ENCODE peak calls at places on chromosomes 13 and 19, in five cellular contexts. One of them, this sample, is unnamed.

GRCh38 chr19:12833747-12834417 is 497 bp downstream of the RTBDN start:
- DNase-seq in neuronal stem cell: no peak
- DNase-seq in heart left ventricle: no peak
- DNase-seq in CD4-positive, CD25-positive, alpha-beta regulatory T cell: no peak
- DNase-seq in upper lobe of right lung: peak; percentile 69
- DNase-seq in this sample: no peak

GRCh38 chr13:35838356-35838755 is 292.8 kb downstream of the DCLK1 start:
- DNase-seq in neuronal stem cell: no peak
- DNase-seq in heart left ventricle: no peak
- DNase-seq in CD4-positive, CD25-positive, alpha-beta regulatory T cell: no peak
- DNase-seq in upper lobe of right lung: no peak
- DNase-seq in this sample: no peak

GRCh38 chr19:35935911-35936737 is at the start of gene LRFN3:
- DNase-seq in neuronal stem cell: peak; percentile 68
- DNase-seq in heart left ventricle: peak; percentile 86
- DNase-seq in CD4-positive, CD25-positive, alpha-beta regulatory T cell: peak; percentile 75
- DNase-seq in upper lobe of right lung: peak; percentile 85
- DNase-seq in this sample: peak; percentile 74

GRCh38 chr13:75864718-75865117 is 228.6 kb downstream of the LMO7 start:
- DNase-seq in neuronal stem cell: no peak
- DNase-seq in heart left ventricle: no peak
- DNase-seq in CD4-positive, CD25-positive, alpha-beta regulatory T cell: no peak
- DNase-seq in upper lobe of right lung: no peak
- DNase-seq in this sample: no peak

GRCh38 chr13:107730835-107731234 is 484.5 kb downstream of the LIG4 start:
- DNase-seq in neuronal stem cell: no peak
- DNase-seq in heart left ventricle: no peak
- DNase-seq in CD4-positive, CD25-positive, alpha-beta regulatory T cell: no peak
- DNase-seq in upper lobe of right lung: no peak
- DNase-seq in this sample: no peak

GRCh38 chr13:33676700-33677048 is 141.3 kb upstream of the RFC3 start:
- DNase-seq in neuronal stem cell: no peak
- DNase-seq in heart left ventricle: no peak
- DNase-seq in CD4-positive, CD25-positive, alpha-beta regulatory T cell: peak; percentile 49
- DNase-seq in upper lobe of right lung: no peak
- DNase-seq in this sample: peak; percentile 53

GRCh38 chr19:16637535-16637934 is 9.5 kb upstream of the MED26 start:
- DNase-seq in neuronal stem cell: no peak
- DNase-seq in heart left ventricle: no peak
- DNase-seq in CD4-positive, CD25-positive, alpha-beta regulatory T cell: no peak
- DNase-seq in upper lobe of right lung: no peak
- DNase-seq in this sample: no peak

GRCh38 chr19:13023666-13024065 is 28.4 kb downstream of the NFIX start:
- DNase-seq in neuronal stem cell: no peak
- DNase-seq in heart left ventricle: no peak
- DNase-seq in CD4-positive, CD25-positive, alpha-beta regulatory T cell: no peak
- DNase-seq in upper lobe of right lung: no peak
- DNase-seq in this sample: no peak

GRCh38 chr19:14315433-14315832 is 65.8 kb upstream of the ADGRE5 start:
- DNase-seq in neuronal stem cell: no peak
- DNase-seq in heart left ventricle: peak; percentile 17
- DNase-seq in CD4-positive, CD25-positive, alpha-beta regulatory T cell: no peak
- DNase-seq in upper lobe of right lung: no peak
- DNase-seq in this sample: no peak

GRCh38 chr13:41610426-41610825 is 153.1 kb downstream of the RGCC start:
- DNase-seq in neuronal stem cell: no peak
- DNase-seq in heart left ventricle: no peak
- DNase-seq in CD4-positive, CD25-positive, alpha-beta regulatory T cell: no peak
- DNase-seq in upper lobe of right lung: peak; percentile 83
- DNase-seq in this sample: peak; percentile 59

GRCh38 chr19:57803594-57804325 is 11.0 kb downstream of the ZNF552 start:
- DNase-seq in neuronal stem cell: peak; percentile 91
- DNase-seq in heart left ventricle: peak; percentile 66
- DNase-seq in CD4-positive, CD25-positive, alpha-beta regulatory T cell: no peak
- DNase-seq in upper lobe of right lung: peak; percentile 63
- DNase-seq in this sample: no peak

GRCh38 chr19:33795370-33796163 is 1.1 kb upstream of the KCTD15 start:
- DNase-seq in neuronal stem cell: peak; percentile 88
- DNase-seq in heart left ventricle: peak; percentile 93
- DNase-seq in CD4-positive, CD25-positive, alpha-beta regulatory T cell: peak; percentile 33
- DNase-seq in upper lobe of right lung: peak; percentile 90
- DNase-seq in this sample: peak; percentile 79

GRCh38 chr13:22061371-22061805 is 390.5 kb downstream of the FGF9 start:
- DNase-seq in neuronal stem cell: no peak
- DNase-seq in heart left ventricle: no peak
- DNase-seq in CD4-positive, CD25-positive, alpha-beta regulatory T cell: peak; percentile 51
- DNase-seq in upper lobe of right lung: no peak
- DNase-seq in this sample: no peak

GRCh38 chr13:63901630-63902029 is 2486.0 kb upstream of the PCDH20 start:
- DNase-seq in neuronal stem cell: no peak
- DNase-seq in heart left ventricle: no peak
- DNase-seq in CD4-positive, CD25-positive, alpha-beta regulatory T cell: no peak
- DNase-seq in upper lobe of right lung: no peak
- DNase-seq in this sample: no peak

GRCh38 chr13:113990321-113990837 is 16.5 kb upstream of the C13orf46 start:
- DNase-seq in neuronal stem cell: no peak
- DNase-seq in heart left ventricle: peak; percentile 58
- DNase-seq in CD4-positive, CD25-positive, alpha-beta regulatory T cell: no peak
- DNase-seq in upper lobe of right lung: peak; percentile 47
- DNase-seq in this sample: peak; percentile 42

GRCh38 chr19:39363909-39364457 is 21.8 kb downstream of the SAMD4B start:
- DNase-seq in neuronal stem cell: no peak
- DNase-seq in heart left ventricle: no peak
- DNase-seq in CD4-positive, CD25-positive, alpha-beta regulatory T cell: no peak
- DNase-seq in upper lobe of right lung: peak; percentile 40
- DNase-seq in this sample: peak; percentile 77

GRCh38 chr19:30006206-30006605 is 64.2 kb downstream of the URI1 start:
- DNase-seq in neuronal stem cell: no peak
- DNase-seq in heart left ventricle: no peak
- DNase-seq in CD4-positive, CD25-positive, alpha-beta regulatory T cell: peak; percentile 76
- DNase-seq in upper lobe of right lung: no peak
- DNase-seq in this sample: no peak

GRCh38 chr13:27118428-27119054 is 53.1 kb downstream of the USP12 start:
- DNase-seq in neuronal stem cell: no peak
- DNase-seq in heart left ventricle: no peak
- DNase-seq in CD4-positive, CD25-positive, alpha-beta regulatory T cell: no peak
- DNase-seq in upper lobe of right lung: no peak
- DNase-seq in this sample: no peak

GRCh38 chr13:40379186-40379585 is 287.3 kb downstream of the FOXO1 start:
- DNase-seq in neuronal stem cell: no peak
- DNase-seq in heart left ventricle: no peak
- DNase-seq in CD4-positive, CD25-positive, alpha-beta regulatory T cell: no peak
- DNase-seq in upper lobe of right lung: no peak
- DNase-seq in this sample: no peak

GRCh38 chr13:69020120-69020519 is 1087.5 kb upstream of the ATXN8OS start:
- DNase-seq in neuronal stem cell: no peak
- DNase-seq in heart left ventricle: no peak
- DNase-seq in CD4-positive, CD25-positive, alpha-beta regulatory T cell: no peak
- DNase-seq in upper lobe of right lung: no peak
- DNase-seq in this sample: no peak

GRCh38 chr19:29769997-29770396 is 41.8 kb upstream of the CCNE1 start:
- DNase-seq in neuronal stem cell: no peak
- DNase-seq in heart left ventricle: no peak
- DNase-seq in CD4-positive, CD25-positive, alpha-beta regulatory T cell: no peak
- DNase-seq in upper lobe of right lung: no peak
- DNase-seq in this sample: no peak

GRCh38 chr19:35533822-35534521 is 716 bp downstream of the GAPDHS start:
- DNase-seq in neuronal stem cell: no peak
- DNase-seq in heart left ventricle: no peak
- DNase-seq in CD4-positive, CD25-positive, alpha-beta regulatory T cell: peak; percentile 66
- DNase-seq in upper lobe of right lung: peak; percentile 78
- DNase-seq in this sample: peak; percentile 64

GRCh38 chr13:110024646-110024980 is 238.2 kb upstream of the IRS2 start:
- DNase-seq in neuronal stem cell: no peak
- DNase-seq in heart left ventricle: no peak
- DNase-seq in CD4-positive, CD25-positive, alpha-beta regulatory T cell: no peak
- DNase-seq in upper lobe of right lung: no peak
- DNase-seq in this sample: no peak

GRCh38 chr13:110615322-110616102 is at the start of gene NAXD:
- DNase-seq in neuronal stem cell: peak; percentile 49
- DNase-seq in heart left ventricle: peak; percentile 96
- DNase-seq in CD4-positive, CD25-positive, alpha-beta regulatory T cell: peak; percentile 93
- DNase-seq in upper lobe of right lung: peak; percentile 97
- DNase-seq in this sample: peak; percentile 97

GRCh38 chr19:3373971-3374368 is 7.6 kb downstream of the NFIC start:
- DNase-seq in neuronal stem cell: no peak
- DNase-seq in heart left ventricle: no peak
- DNase-seq in CD4-positive, CD25-positive, alpha-beta regulatory T cell: no peak
- DNase-seq in upper lobe of right lung: no peak
- DNase-seq in this sample: peak; percentile 47
- H3K27me3 ChIP-seq in neuronal stem cell: peaks cover 14% of the 10 kb centered on the region
- H3K27me3 ChIP-seq in heart left ventricle: no peaks in the 10 kb centered on the region
- H3K27me3 ChIP-seq in CD4-positive, CD25-positive, alpha-beta regulatory T cell: no peaks in the 10 kb centered on the region
- H3K27me3 ChIP-seq in upper lobe of right lung: no peaks in the 10 kb centered on the region
- H3K27me3 ChIP-seq in this sample: no peaks in the 10 kb centered on the region

GRCh38 chr19:5558101-5558621 is 9.6 kb downstream of the TINCR start:
- DNase-seq in neuronal stem cell: no peak
- DNase-seq in heart left ventricle: no peak
- DNase-seq in CD4-positive, CD25-positive, alpha-beta regulatory T cell: no peak
- DNase-seq in upper lobe of right lung: no peak
- DNase-seq in this sample: no peak
- H3K27me3 ChIP-seq in neuronal stem cell: no peaks in the 10 kb centered on the region
- H3K27me3 ChIP-seq in heart left ventricle: no peaks in the 10 kb centered on the region
- H3K27me3 ChIP-seq in CD4-positive, CD25-positive, alpha-beta regulatory T cell: no peaks in the 10 kb centered on the region
- H3K27me3 ChIP-seq in upper lobe of right lung: peaks cover 33% of the 10 kb centered on the region
- H3K27me3 ChIP-seq in this sample: peaks cover 55% of the 10 kb centered on the region

GRCh38 chr13:28819046-28819747 is 942 bp upstream of the MTUS2 start:
- DNase-seq in neuronal stem cell: peak; percentile 31
- DNase-seq in heart left ventricle: no peak
- DNase-seq in CD4-positive, CD25-positive, alpha-beta regulatory T cell: no peak
- DNase-seq in upper lobe of right lung: no peak
- DNase-seq in this sample: no peak
- H3K27me3 ChIP-seq in neuronal stem cell: no peaks in the 10 kb centered on the region
- H3K27me3 ChIP-seq in heart left ventricle: no peaks in the 10 kb centered on the region
- H3K27me3 ChIP-seq in CD4-positive, CD25-positive, alpha-beta regulatory T cell: peaks cover 24% of the 10 kb centered on the region
- H3K27me3 ChIP-seq in upper lobe of right lung: peaks cover 62% of the 10 kb centered on the region
- H3K27me3 ChIP-seq in this sample: peaks cover 24% of the 10 kb centered on the region

DNA sequence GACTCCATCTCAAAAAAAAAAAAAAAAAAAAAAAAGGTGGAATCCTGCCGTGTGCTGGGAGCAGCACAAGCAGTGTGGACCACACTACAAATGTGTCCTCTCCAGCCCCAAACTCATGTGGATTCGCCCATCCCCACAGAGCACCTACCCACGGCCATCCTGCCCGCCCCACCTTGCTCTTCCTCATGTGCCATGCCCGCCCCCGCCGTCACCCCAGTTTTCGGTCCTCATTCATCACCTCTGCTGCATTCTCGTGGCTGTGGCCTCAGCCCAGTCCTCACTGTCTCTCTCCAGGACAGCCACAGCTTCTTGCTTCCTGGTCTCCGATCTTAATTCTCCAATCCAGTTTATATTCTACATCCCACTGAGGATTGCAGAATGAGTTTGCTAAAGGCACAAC is 80.0 kb upstream of the TM9SF2 start:
- DNase-seq in neuronal stem cell: no peak
- DNase-seq in heart left ventricle: no peak
- DNase-seq in CD4-positive, CD25-positive, alpha-beta regulatory T cell: no peak
- DNase-seq in upper lobe of right lung: peak; percentile 34
- DNase-seq in this sample: no peak
- H3K27me3 ChIP-seq in neuronal stem cell: no peaks in the 10 kb centered on the region
- H3K27me3 ChIP-seq in heart left ventricle: no peaks in the 10 kb centered on the region
- H3K27me3 ChIP-seq in CD4-positive, CD25-positive, alpha-beta regulatory T cell: no peaks in the 10 kb centered on the region
- H3K27me3 ChIP-seq in upper lobe of right lung: no peaks in the 10 kb centered on the region
- H3K27me3 ChIP-seq in this sample: peaks cover 8% of the 10 kb centered on the region

This sample was measured in psoas muscle.